ENCODE peak calls at places on chromosomes 11 and 22, in four cellular contexts. P is suprapubic skin, O is brain microvascular endothelial cell, Z is transverse colon. C is an unnamed sample.

GRCh38 chr11:67318239-67318555 is 14.9 kb downstream of the SSH3 start:
- DNase-seq in O (no peak), Z (no peak), P (no peak), C (no peak)

GRCh38 chr11:94678236-94678635 is 89.9 kb upstream of the AMOTL1 start:
- DNase-seq in O (no peak), P (no peak), Z (no peak), C (no peak)

GRCh38 chr11:77747381-77747969 is 73.0 kb downstream of the RSF1 start:
- DNase-seq in P (no peak), O (no peak), Z (no peak), C (peak; percentile 5)

GRCh38 chr11:59658036-59658435 is 10.8 kb downstream of the PATL1 start:
- DNase-seq in P (no peak), O (no peak), Z (no peak), C (no peak)

GRCh38 chr11:111417766-111418435 is 38.8 kb upstream of the POU2AF1 start:
- DNase-seq in O (peak; percentile 31), Z (peak; percentile 68), P (no peak), C (peak; percentile 53)

GRCh38 chr22:50469377-50470305 is 5.2 kb downstream of the SBF1 start:
- DNase-seq in P (no peak), Z (peak; percentile 95), O (peak; percentile 19), C (no peak)

GRCh38 chr22:27238935-27239510 is 562.5 kb downstream of the MN1 start:
- DNase-seq in P (no peak), O (peak; percentile 100), Z (no peak), C (peak; percentile 68)

GRCh38 chr11:9851366-9851765 is 187.5 kb downstream of the SWAP70 start:
- DNase-seq in P (no peak), O (no peak), Z (no peak), C (no peak)

GRCh38 chr11:3929232-3929631 is 73.8 kb downstream of the STIM1 start:
- DNase-seq in Z (no peak), P (no peak), O (no peak), C (no peak)

GRCh38 chr11:79940976-79941735 is 500.3 kb upstream of the TENM4 start:
- DNase-seq in O (no peak), Z (no peak), P (no peak), C (no peak)

GRCh38 chr22:48393041-48393370 is 1434.7 kb downstream of the BRD1 start:
- DNase-seq in Z (no peak), P (no peak), O (no peak), C (no peak)

GRCh38 chr22:43253839-43254238 is 66.9 kb upstream of the TTLL12 start:
- DNase-seq in O (no peak), P (no peak), Z (no peak), C (no peak)

GRCh38 chr11:129951201-129951882 is 51.3 kb downstream of the PRDM10 start:
- DNase-seq in O (no peak), P (no peak), Z (no peak), C (no peak)

GRCh38 chr11:67372993-67373915 is at the start of gene CLCF1:
- DNase-seq in Z (peak; percentile 83), O (peak; percentile 80), P (peak; percentile 87), C (no peak)

DNA sequence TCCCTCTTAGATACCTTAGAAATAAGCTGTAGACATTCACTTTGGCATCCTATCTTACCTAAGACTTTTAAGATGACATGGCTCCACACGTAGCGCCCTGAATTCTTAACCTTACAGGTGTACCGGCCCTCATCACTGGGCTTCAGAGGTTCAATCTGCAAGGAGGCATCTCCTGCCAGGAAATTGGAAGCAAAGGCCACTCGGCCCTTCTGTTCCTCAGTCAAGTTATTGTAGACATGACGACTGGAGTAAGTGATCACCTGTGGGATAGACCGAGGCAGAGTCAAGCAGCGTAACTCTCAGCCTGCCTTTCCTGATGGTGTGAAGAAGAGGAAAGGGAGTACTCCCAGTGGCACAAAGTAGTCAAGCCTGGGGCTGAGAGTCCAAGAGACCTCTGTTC is 22.5 kb upstream of the HSPA8 start:
- DNase-seq in O (no peak), P (no peak), Z (no peak), C (no peak)
- H3K36me3 ChIP-seq in O (no peaks in the 10 kb centered on the region), P (no peaks in the 10 kb centered on the region), Z (no peaks in the 10 kb centered on the region), C (peaks cover 13% of the 10 kb centered on the region)

GRCh38 chr11:131908316-131908715 is 537.9 kb downstream of the NTM start:
- DNase-seq in P (no peak), O (no peak), Z (no peak), C (no peak)

GRCh38 chr11:131904756-131905155 is 534.3 kb downstream of the NTM start:
- DNase-seq in O (peak; percentile 89), Z (no peak), P (no peak), C (no peak)

GRCh38 chr11:131907371-131907770 is 537.0 kb downstream of the NTM start:
- DNase-seq in O (no peak), P (no peak), Z (no peak), C (no peak)

GRCh38 chr11:131909426-131910200 is 539.2 kb downstream of the NTM start:
- DNase-seq in P (no peak), O (no peak), Z (no peak), C (no peak)

DNA sequence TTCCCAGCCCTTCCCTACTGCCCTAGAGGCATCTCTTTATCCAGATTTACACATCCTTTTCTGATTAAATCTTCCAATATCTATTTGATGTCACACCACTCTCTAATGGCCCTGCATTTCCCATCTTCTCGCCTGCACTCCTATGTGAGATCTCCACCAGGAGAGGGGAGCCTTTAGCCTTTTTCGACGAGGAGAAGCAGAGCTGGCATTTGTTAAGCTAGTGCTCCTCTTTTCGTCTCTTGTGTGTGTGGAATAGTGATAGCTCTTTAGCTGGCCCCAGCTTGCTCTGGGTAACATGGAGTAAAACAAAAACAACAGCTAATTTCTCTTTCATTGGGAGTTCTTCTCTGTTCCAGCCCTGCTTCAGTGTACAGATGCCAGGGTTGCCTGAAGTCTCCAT is 536.5 kb downstream of the NTM start:
- DNase-seq in Z (no peak), O (no peak), P (no peak), C (no peak)
- TF ChIP-seq CTCF in Z (no peak), O (peak; percentile 23), P (no peak), C (peak; percentile 22)

GRCh38 chr11:122933434-122933833 is 48.2 kb downstream of the BSX start:
- DNase-seq in P (no peak), O (no peak), Z (no peak), C (peak; percentile 41)
- H3K4me3 ChIP-seq in P (no peak overlapping the region), O (no peak overlapping the region), Z (no peak overlapping the region), C (no peak overlapping the region)

GRCh38 chr11:18091731-18092130 is 14.2 kb downstream of the SAAL1 start:
- DNase-seq in P (no peak), Z (no peak), O (no peak), C (no peak)
- H3K36me3 ChIP-seq in P (peaks cover 95% of the 10 kb centered on the region), Z (no peaks in the 10 kb centered on the region), O (peaks cover 45% of the 10 kb centered on the region), C (peaks cover 2% of the 10 kb centered on the region)

C was measured in BJ.